ENCODE peak calls at places on chromosome 2, in four cellular contexts. Z is cardiac fibroblast, T is iris pigment epithelial cell, L is fibroblast of pulmonary artery. N is an unnamed sample.

GRCh38 chr2:46227674-46228289 is 69.4 kb upstream of the EPAS1 start:
- DNase-seq in Z (no peak), L (no peak), T (no peak), N (no peak)

GRCh38 chr2:161415467-161416293 is 417 bp upstream of the TBR1 start:
- DNase-seq in L (no peak), Z (no peak), T (no peak), N (no peak)

GRCh38 chr2:195613922-195614321 is 43.1 kb upstream of the SLC39A10 start:
- DNase-seq in Z (peak; percentile 61), T (peak; percentile 92), L (peak; percentile 77), N (peak; percentile 82)

GRCh38 chr2:170771049-170771937 is 1.1 kb downstream of the ERICH2 start:
- DNase-seq in T (peak; percentile 24), Z (no peak), L (peak; percentile 10), N (peak; percentile 20)

GRCh38 chr2:202032841-202033316 is 776 bp upstream of the FZD7 start:
- DNase-seq in Z (peak; percentile 12), L (no peak), T (peak; percentile 67), N (peak; percentile 14)

GRCh38 chr2:161710131-161710915 is 86.1 kb downstream of the SLC4A10 start:
- DNase-seq in L (peak; percentile 1), T (peak; percentile 23), Z (peak; percentile 1), N (peak; percentile 27)

GRCh38 chr2:227450196-227450851 is 21.6 kb upstream of the AGFG1 start:
- DNase-seq in T (no peak), L (peak; percentile 60), Z (peak; percentile 41), N (no peak)

GRCh38 chr2:233061007-233061590 is 957 bp downstream of the INPP5D start:
- DNase-seq in Z (no peak), T (no peak), L (no peak), N (no peak)

GRCh38 chr2:18154259-18154658 is 275.8 kb downstream of the KCNS3 start:
- DNase-seq in Z (no peak), L (no peak), T (peak; percentile 17), N (no peak)

GRCh38 chr2:79292231-79292785 is 132.8 kb upstream of the REG3A start:
- DNase-seq in Z (no peak), L (no peak), T (no peak), N (no peak)

GRCh38 chr2:171652411-171652775 is 34.9 kb upstream of the DYNC1I2 start:
- DNase-seq in Z (peak; percentile 17), L (peak; percentile 10), T (peak; percentile 10), N (peak; percentile 13)

GRCh38 chr2:187917535-187917934 is 363.3 kb upstream of the TFPI start:
- DNase-seq in T (peak; percentile 26), L (peak; percentile 29), Z (peak; percentile 5), N (peak; percentile 70)

GRCh38 chr2:48346124-48346536 is 183.8 kb upstream of the STON1 start:
- DNase-seq in Z (peak; percentile 91), T (peak; percentile 97), L (peak; percentile 86), N (peak; percentile 97)

GRCh38 chr2:221676566-221677172 is 104.6 kb upstream of the EPHA4 start:
- DNase-seq in Z (no peak), T (peak; percentile 15), L (no peak), N (peak; percentile 22)

GRCh38 chr2:5077479-5078089 is 614.6 kb upstream of the SOX11 start:
- DNase-seq in L (peak; percentile 0), T (peak; percentile 63), Z (no peak), N (no peak)

GRCh38 chr2:61952291-61952690 is 46.8 kb downstream of the COMMD1 start:
- DNase-seq in Z (no peak), L (no peak), T (peak; percentile 30), N (no peak)

GRCh38 chr2:145036421-145036901 is 516.5 kb upstream of the ZEB2 start:
- DNase-seq in T (no peak), L (peak; percentile 35), Z (peak; percentile 52), N (peak; percentile 47)

GRCh38 chr2:227862227-227862740 is 9.1 kb upstream of the DAW1 start:
- DNase-seq in L (peak; percentile 89), T (peak; percentile 80), Z (peak; percentile 86), N (peak; percentile 76)

GRCh38 chr2:151968770-151969169 is 130.1 kb downstream of the CACNB4 start:
- DNase-seq in T (no peak), L (no peak), Z (no peak), N (no peak)

GRCh38 chr2:24832991-24833671 is 39.9 kb downstream of the CENPO start:
- DNase-seq in T (no peak), Z (no peak), L (no peak), N (no peak)

GRCh38 chr2:67845557-67846114 is 217.2 kb downstream of the C1D start:
- DNase-seq in T (no peak), Z (no peak), L (no peak), N (no peak)

GRCh38 chr2:146228659-146229058 is 1616.2 kb upstream of the ACVR2A start:
- DNase-seq in T (no peak), Z (no peak), L (no peak), N (no peak)

GRCh38 chr2:106038598-106039375 is 155.3 kb downstream of the UXS1 start:
- DNase-seq in L (no peak), T (no peak), Z (no peak), N (no peak)

GRCh38 chr2:154238252-154238651 is 366.5 kb downstream of the GALNT13 start:
- DNase-seq in Z (no peak), L (no peak), T (no peak), N (no peak)

GRCh38 chr2:29004755-29005154 is 23.7 kb downstream of the TOGARAM2 start:
- DNase-seq in L (no peak), T (no peak), Z (no peak), N (no peak)

GRCh38 chr2:189783927-189784867 is at the start of the genes ORMDL1 and PMS1:
- DNase-seq in L (peak; percentile 97), T (peak; percentile 97), Z (peak; percentile 97), N (peak; percentile 96)